ENCODE peak calls at places on chromosomes 7 and 10, in four cellular contexts. One of them, this sample, is unnamed. For H3K4me1, the result is how much of the 10 kb centered on the place peaks cover.

GRCh38 chr7:73338321-73338720 is 10.4 kb downstream of the FKBP6 start:
- DNase-seq in CD8-positive, alpha-beta memory T cell: no peak
- DNase-seq in lower lobe of right lung: no peak
- DNase-seq in body of pancreas: no peak
- DNase-seq in this sample: no peak

GRCh38 chr7:30780909-30781308 is 9.7 kb downstream of the MINDY4 start:
- DNase-seq in CD8-positive, alpha-beta memory T cell: no peak
- DNase-seq in lower lobe of right lung: no peak
- DNase-seq in body of pancreas: no peak
- DNase-seq in this sample: no peak

GRCh38 chr7:138889566-138889965 is 91.6 kb upstream of the ATP6V0A4 start:
- DNase-seq in CD8-positive, alpha-beta memory T cell: no peak
- DNase-seq in lower lobe of right lung: no peak
- DNase-seq in body of pancreas: no peak
- DNase-seq in this sample: no peak

GRCh38 chr10:23053036-23053435 is 42.3 kb upstream of the MSRB2 start:
- DNase-seq in CD8-positive, alpha-beta memory T cell: no peak
- DNase-seq in lower lobe of right lung: peak
- DNase-seq in body of pancreas: no peak
- DNase-seq in this sample: no peak

GRCh38 chr10:24882047-24882698 is 70.2 kb downstream of the PRTFDC1 start:
- DNase-seq in CD8-positive, alpha-beta memory T cell: peak
- DNase-seq in lower lobe of right lung: no peak
- DNase-seq in body of pancreas: peak
- DNase-seq in this sample: no peak

GRCh38 chr10:130986828-130987227 is 324.7 kb downstream of the TCERG1L start:
- DNase-seq in CD8-positive, alpha-beta memory T cell: peak
- DNase-seq in lower lobe of right lung: no peak
- DNase-seq in body of pancreas: no peak
- DNase-seq in this sample: no peak

GRCh38 chr10:7449063-7449695 is 38.3 kb upstream of the SFMBT2 start:
- DNase-seq in CD8-positive, alpha-beta memory T cell: no peak
- DNase-seq in lower lobe of right lung: no peak
- DNase-seq in body of pancreas: no peak
- DNase-seq in this sample: no peak

GRCh38 chr7:90250601-90251303 is 5.8 kb downstream of the CFAP69 start:
- DNase-seq in CD8-positive, alpha-beta memory T cell: no peak
- DNase-seq in lower lobe of right lung: no peak
- DNase-seq in body of pancreas: no peak
- DNase-seq in this sample: no peak

GRCh38 chr10:3427316-3427715 is 254.7 kb upstream of the PITRM1 start:
- DNase-seq in CD8-positive, alpha-beta memory T cell: no peak
- DNase-seq in lower lobe of right lung: no peak
- DNase-seq in body of pancreas: no peak
- DNase-seq in this sample: no peak

GRCh38 chr7:122532406-122533269 is 166.3 kb downstream of the RNF133 start:
- DNase-seq in CD8-positive, alpha-beta memory T cell: no peak
- DNase-seq in lower lobe of right lung: no peak
- DNase-seq in body of pancreas: no peak
- DNase-seq in this sample: no peak

GRCh38 chr10:11527700-11528255 is 83.7 kb downstream of the USP6NL start:
- DNase-seq in CD8-positive, alpha-beta memory T cell: no peak
- DNase-seq in lower lobe of right lung: no peak
- DNase-seq in body of pancreas: no peak
- DNase-seq in this sample: no peak

GRCh38 chr10:97074256-97075145 is 111.3 kb downstream of the SLIT1 start:
- DNase-seq in CD8-positive, alpha-beta memory T cell: no peak
- DNase-seq in lower lobe of right lung: no peak
- DNase-seq in body of pancreas: no peak
- DNase-seq in this sample: no peak

GRCh38 chr10:22436893-22437619 is 91.8 kb downstream of the SPAG6 start:
- DNase-seq in CD8-positive, alpha-beta memory T cell: peak
- DNase-seq in lower lobe of right lung: peak
- DNase-seq in body of pancreas: peak
- DNase-seq in this sample: peak

GRCh38 chr7:23098029-23098428 is 7.6 kb upstream of the KLHL7 start:
- DNase-seq in CD8-positive, alpha-beta memory T cell: no peak
- DNase-seq in lower lobe of right lung: no peak
- DNase-seq in body of pancreas: no peak
- DNase-seq in this sample: no peak

GRCh38 chr10:340646-341045 is 205.4 kb downstream of the ZMYND11 start:
- DNase-seq in CD8-positive, alpha-beta memory T cell: no peak
- DNase-seq in lower lobe of right lung: no peak
- DNase-seq in body of pancreas: no peak
- DNase-seq in this sample: peak

GRCh38 chr10:119896937-119897336 is 4.4 kb downstream of the SEC23IP start:
- DNase-seq in CD8-positive, alpha-beta memory T cell: no peak
- DNase-seq in lower lobe of right lung: peak
- DNase-seq in body of pancreas: peak
- DNase-seq in this sample: no peak

GRCh38 chr10:12479437-12479844 is 130.1 kb downstream of the CAMK1D start:
- DNase-seq in CD8-positive, alpha-beta memory T cell: no peak
- DNase-seq in lower lobe of right lung: no peak
- DNase-seq in body of pancreas: no peak
- DNase-seq in this sample: peak

GRCh38 chr10:110912374-110912773 is 6.6 kb downstream of the BBIP1 start:
- DNase-seq in CD8-positive, alpha-beta memory T cell: no peak
- DNase-seq in lower lobe of right lung: no peak
- DNase-seq in body of pancreas: no peak
- DNase-seq in this sample: no peak

GRCh38 chr10:112593023-112593422 is 146.0 kb downstream of the VTI1A start:
- DNase-seq in CD8-positive, alpha-beta memory T cell: no peak
- DNase-seq in lower lobe of right lung: no peak
- DNase-seq in body of pancreas: no peak
- DNase-seq in this sample: no peak

GRCh38 chr10:47290338-47290737 is 9.7 kb upstream of the GDF10 start:
- DNase-seq in CD8-positive, alpha-beta memory T cell: no peak
- DNase-seq in lower lobe of right lung: no peak
- DNase-seq in body of pancreas: no peak
- DNase-seq in this sample: no peak

DNA sequence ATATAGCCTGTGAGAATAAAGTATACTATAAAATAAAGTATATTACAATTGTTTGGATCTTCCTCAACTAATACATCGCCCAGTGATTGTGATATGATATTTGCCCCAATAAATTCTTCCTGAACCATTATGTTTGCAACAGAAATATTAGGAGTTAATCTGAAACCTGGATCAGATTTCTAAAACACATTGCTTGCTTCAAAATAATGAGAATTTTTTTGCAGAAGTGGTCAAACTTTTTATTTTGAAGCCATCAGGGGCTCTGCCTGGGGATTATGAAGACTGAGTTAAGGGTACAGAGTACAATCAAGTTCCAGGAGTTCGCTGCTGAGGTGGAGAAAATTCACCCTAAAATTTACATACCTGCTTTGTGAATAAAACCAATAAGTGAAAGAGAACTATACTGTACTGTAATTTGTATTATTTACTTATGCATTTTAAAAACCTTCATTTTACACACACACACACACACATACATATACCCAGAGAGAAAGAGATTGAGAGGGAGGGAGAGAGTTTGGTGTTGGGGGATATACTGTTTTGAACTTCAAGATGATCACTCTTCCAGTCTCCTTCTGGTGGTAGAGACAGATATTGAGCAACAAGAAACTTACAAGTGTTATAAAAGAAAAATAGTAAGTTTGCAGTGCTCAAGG is 91.9 kb downstream of the CPED1 start:
- DNase-seq in CD8-positive, alpha-beta memory T cell: no peak
- DNase-seq in lower lobe of right lung: no peak
- DNase-seq in body of pancreas: no peak
- DNase-seq in this sample: no peak
- H3K4me1 ChIP-seq in CD8-positive, alpha-beta memory T cell: under half
- H3K4me1 ChIP-seq in lower lobe of right lung: under half
- H3K4me1 ChIP-seq in body of pancreas: under half
- H3K4me1 ChIP-seq in this sample: under half

GRCh38 chr10:114600067-114600466 is 58.0 kb downstream of the ABLIM1 start:
- DNase-seq in CD8-positive, alpha-beta memory T cell: no peak
- DNase-seq in lower lobe of right lung: no peak
- DNase-seq in body of pancreas: no peak
- DNase-seq in this sample: no peak

GRCh38 chr10:114593240-114593792 is 64.8 kb downstream of the ABLIM1 start:
- DNase-seq in CD8-positive, alpha-beta memory T cell: no peak
- DNase-seq in lower lobe of right lung: no peak
- DNase-seq in body of pancreas: no peak
- DNase-seq in this sample: no peak

GRCh38 chr10:114590983-114591382 is 67.1 kb downstream of the ABLIM1 start:
- DNase-seq in CD8-positive, alpha-beta memory T cell: no peak
- DNase-seq in lower lobe of right lung: no peak
- DNase-seq in body of pancreas: no peak
- DNase-seq in this sample: no peak

GRCh38 chr10:114593816-114594468 is 64.1 kb downstream of the ABLIM1 start:
- DNase-seq in CD8-positive, alpha-beta memory T cell: no peak
- DNase-seq in lower lobe of right lung: no peak
- DNase-seq in body of pancreas: no peak
- DNase-seq in this sample: no peak

GRCh38 chr10:114596793-114597192 is 61.3 kb downstream of the ABLIM1 start:
- DNase-seq in CD8-positive, alpha-beta memory T cell: no peak
- DNase-seq in lower lobe of right lung: no peak
- DNase-seq in body of pancreas: no peak
- DNase-seq in this sample: no peak
- H3K4me1 ChIP-seq in CD8-positive, alpha-beta memory T cell: under half
- H3K4me1 ChIP-seq in lower lobe of right lung: under half
- H3K4me1 ChIP-seq in body of pancreas: under half
- H3K4me1 ChIP-seq in this sample: under half

GRCh38 chr7:32036557-32036956 is 33.6 kb downstream of the PDE1C start:
- DNase-seq in CD8-positive, alpha-beta memory T cell: no peak
- DNase-seq in lower lobe of right lung: no peak
- DNase-seq in body of pancreas: no peak
- DNase-seq in this sample: no peak
- H3K4me1 ChIP-seq in CD8-positive, alpha-beta memory T cell: under half
- H3K4me1 ChIP-seq in lower lobe of right lung: under half
- H3K4me1 ChIP-seq in body of pancreas: under half
- H3K4me1 ChIP-seq in this sample: under half

GRCh38 chr10:71995880-71996597 is 31.8 kb downstream of the CHST3 start:
- DNase-seq in CD8-positive, alpha-beta memory T cell: no peak
- DNase-seq in lower lobe of right lung: no peak
- DNase-seq in body of pancreas: no peak
- DNase-seq in this sample: no peak
- H3K4me1 ChIP-seq in CD8-positive, alpha-beta memory T cell: under half
- H3K4me1 ChIP-seq in lower lobe of right lung: under half
- H3K4me1 ChIP-seq in body of pancreas: under half
- H3K4me1 ChIP-seq in this sample: under half

This sample was measured in spleen.